ENCODE peak calls at places on chromosome 16, in six cellular contexts. B, M, U, Z, S and Y are unnamed samples.

GRCh38 chr16:81314603-81315270 is at the start of gene GAN:
- DNase-seq in M (peak), B (peak), U (peak), Z (peak), S (peak), Y (peak)

GRCh38 chr16:11992594-11993524 is 16.3 kb downstream of the SNX29 start:
- DNase-seq in U (no peak), B (no peak), M (no peak), S (no peak), Z (no peak), Y (no peak)

GRCh38 chr16:75264531-75264998 is 13.1 kb upstream of the BCAR1 start:
- DNase-seq in M (no peak), S (no peak), B (no peak), Z (peak), U (peak), Y (peak)

GRCh38 chr16:11067266-11067665 is 122.9 kb downstream of the CLEC16A start:
- DNase-seq in B (no peak), M (no peak), S (no peak), U (no peak), Z (no peak), Y (no peak)

GRCh38 chr16:2971985-2972784 is 3.0 kb downstream of the PAQR4 start:
- DNase-seq in Z (no peak), B (no peak), M (no peak), S (no peak), U (no peak), Y (no peak)

GRCh38 chr16:68229431-68230175 is 6.3 kb downstream of the ESRP2 start:
- DNase-seq in Z (peak), B (peak), U (peak), S (peak), M (no peak), Y (peak)

GRCh38 chr16:70457446-70457845 is 3.1 kb downstream of the FCSK start:
- DNase-seq in M (no peak), Z (no peak), U (no peak), B (no peak), S (no peak), Y (no peak)

GRCh38 chr16:4416200-4417032 is at the start of gene CORO7:
- DNase-seq in M (peak), U (peak), S (peak), B (peak), Z (peak), Y (peak)

GRCh38 chr16:57757326-57757786 is 21.8 kb downstream of the KATNB1 start:
- DNase-seq in B (peak), Z (peak), M (peak), S (peak), U (peak), Y (peak)

GRCh38 chr16:21083729-21084268 is 66.8 kb downstream of the DNAH3 start:
- DNase-seq in U (peak), S (no peak), B (peak), M (peak), Z (peak), Y (peak)

GRCh38 chr16:57134982-57135381 is 42.6 kb downstream of the CPNE2 start:
- DNase-seq in Z (no peak), M (no peak), B (no peak), S (no peak), U (no peak), Y (no peak)

GRCh38 chr16:28192811-28193529 is 18.8 kb downstream of the XPO6 start:
- DNase-seq in Z (no peak), S (peak), B (no peak), U (no peak), M (no peak), Y (no peak)

GRCh38 chr16:11309895-11310633 is 28.9 kb upstream of the PRM1 start:
- DNase-seq in B (no peak), M (no peak), U (peak), Z (no peak), S (no peak), Y (no peak)

GRCh38 chr16:3904875-3905274 is 24.4 kb upstream of the CREBBP start:
- DNase-seq in B (no peak), Z (no peak), S (no peak), U (no peak), M (no peak), Y (no peak)

GRCh38 chr16:55041540-55042234 is 111.0 kb downstream of the IRX5 start:
- DNase-seq in B (no peak), M (no peak), Z (no peak), S (no peak), U (no peak), Y (no peak)

GRCh38 chr16:54434859-54435258 is 148.3 kb upstream of the IRX3 start:
- DNase-seq in Z (no peak), S (no peak), U (no peak), B (no peak), M (no peak), Y (no peak)

GRCh38 chr16:3038896-3039295 is 2.2 kb upstream of the BICDL2 start:
- DNase-seq in U (no peak), Z (no peak), B (no peak), S (no peak), M (no peak), Y (no peak)

GRCh38 chr16:1876468-1876867 is 4.5 kb upstream of the MEIOB start:
- DNase-seq in S (no peak), Z (no peak), B (no peak), M (no peak), U (no peak), Y (no peak)

GRCh38 chr16:14564881-14565687 is 65.0 kb downstream of the PARN start:
- DNase-seq in Z (peak), U (peak), B (no peak), S (peak), M (no peak), Y (peak)

GRCh38 chr16:21985524-21985923 is 15.4 kb downstream of the PDZD9 start:
- DNase-seq in S (no peak), U (no peak), B (no peak), M (no peak), Z (no peak), Y (no peak)

GRCh38 chr16:84504420-84505248 is at the start of gene MEAK7:
- DNase-seq in Z (peak), U (peak), S (peak), B (peak), M (peak), Y (peak)

GRCh38 chr16:3454631-3455147 is 11.2 kb downstream of the NAA60 start:
- DNase-seq in Z (no peak), U (no peak), M (no peak), S (no peak), B (no peak), Y (no peak)

GRCh38 chr16:56667581-56668571 is at the start of gene MT1G:
- DNase-seq in M (no peak), B (no peak), U (no peak), S (no peak), Z (no peak), Y (peak)

GRCh38 chr16:75494696-75495601 is at the start of gene CHST6:
- DNase-seq in U (no peak), S (no peak), M (no peak), Z (no peak), B (peak), Y (peak)

DNA sequence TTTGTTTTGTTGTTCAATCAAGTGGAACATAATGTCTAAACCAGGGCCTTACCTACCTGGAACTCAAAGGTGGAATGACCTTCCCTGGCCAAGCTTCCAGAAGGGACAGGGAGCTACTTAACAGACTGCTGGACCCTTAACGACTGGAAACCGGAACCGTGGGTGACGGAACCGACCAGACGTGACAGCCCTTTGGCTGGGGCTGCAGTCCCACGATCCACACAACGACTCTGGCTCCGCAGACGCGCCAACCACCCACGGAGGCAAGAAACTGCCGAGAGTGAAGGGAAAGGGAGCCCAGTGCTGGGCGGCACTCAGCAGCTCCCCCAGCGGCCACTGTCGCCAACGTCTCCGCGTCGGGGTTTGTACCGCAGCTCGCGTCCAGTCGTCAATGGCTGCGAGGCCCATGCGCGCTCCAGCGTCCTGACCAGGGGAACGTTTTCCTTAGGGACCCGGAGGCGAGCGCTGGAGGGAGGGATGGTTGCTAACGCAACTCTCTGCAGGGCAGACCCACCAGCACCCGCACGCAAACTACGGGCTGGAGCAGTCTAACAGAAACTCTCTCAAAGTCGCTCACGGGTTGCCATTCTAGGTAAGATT is 5.5 kb upstream of the KIF22 start:
- DNase-seq in S (no peak), Z (peak), U (peak), M (no peak), B (peak), Y (peak)
- H3K4me3 ChIP-seq in S (no peak), Z (peak), U (peak), M (peak), B (peak), Y (peak)

DNA sequence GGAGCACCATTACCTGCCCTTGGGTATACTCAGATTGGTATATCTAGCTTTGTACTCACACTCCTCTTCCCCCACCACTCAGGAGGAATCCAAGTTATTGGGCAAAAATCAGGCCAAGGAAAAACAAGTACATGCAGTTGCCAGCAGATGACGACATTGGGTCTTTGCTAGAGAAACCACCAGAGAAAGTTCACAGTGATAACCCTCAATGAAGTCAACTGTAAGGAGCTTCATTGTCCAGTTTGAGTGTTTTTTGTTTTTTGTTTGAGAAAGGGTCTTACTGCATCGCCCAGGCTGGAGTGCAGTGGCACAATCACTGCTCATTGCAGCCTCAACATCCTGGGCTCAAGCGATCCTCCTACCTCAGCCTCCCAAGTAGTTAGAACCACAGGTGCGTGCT is 34.6 kb upstream of the TOX3 start:
- DNase-seq in Z (no peak), M (no peak), U (no peak), S (no peak), B (no peak), Y (no peak)
- TF ChIP-seq CTCF in Z (no peak), M (no peak), U (no peak), S (peak), B (peak), Y (no peak)

GRCh38 chr16:19113577-19114358 is at the start of gene ITPRIPL2:
- DNase-seq in S (peak), U (peak), B (peak), M (peak), Z (peak), Y (peak)
- H3K4me3 ChIP-seq in S (peak), U (peak), B (peak), M (peak), Z (peak), Y (peak)

GRCh38 chr16:87190288-87191240 is 126.6 kb downstream of the C16orf95 start:
- DNase-seq in B (no peak), S (no peak), Z (peak), U (no peak), M (no peak), Y (no peak)
- TF ChIP-seq CTCF in B (peak), S (no peak), Z (no peak), U (no peak), M (no peak), Y (no peak)

DNA sequence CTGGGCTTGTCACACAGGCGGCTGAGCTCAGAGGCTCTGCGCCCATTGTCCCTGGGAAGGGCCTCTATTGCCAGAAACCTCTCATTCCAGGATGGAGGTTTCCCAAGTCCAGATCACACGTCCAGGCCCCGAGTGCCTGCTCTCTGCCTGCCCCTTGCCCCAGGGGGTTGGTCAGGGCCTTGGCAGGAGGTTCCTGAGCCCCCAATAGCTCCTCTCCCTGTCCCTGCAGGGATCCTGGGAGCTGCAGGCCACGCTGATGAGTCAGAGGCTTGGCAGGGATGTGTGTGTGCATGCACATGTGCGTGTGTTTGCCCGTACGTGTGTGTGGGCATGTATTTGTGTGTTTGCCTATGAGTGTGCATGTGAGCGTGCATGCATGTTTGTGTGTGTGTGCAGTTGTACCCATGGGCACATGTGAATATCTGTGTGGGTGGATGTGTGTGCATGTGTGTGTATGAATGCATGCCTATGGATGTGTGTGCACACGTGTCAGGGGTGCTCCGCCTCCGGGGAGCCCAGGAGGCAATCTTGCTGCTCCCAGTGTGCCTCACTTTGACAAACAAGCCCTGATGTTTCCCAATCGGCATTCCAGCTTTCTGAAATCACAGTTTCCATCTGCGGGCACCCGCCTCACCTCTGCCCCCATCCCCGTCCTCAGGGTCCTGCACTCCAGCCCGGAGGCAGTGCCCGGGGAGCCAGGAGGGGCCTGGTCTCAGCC is 98.4 kb upstream of the GSE1 start:
- DNase-seq in U (peak), Z (peak), B (peak), S (peak), M (peak), Y (peak)
- H3K4me3 ChIP-seq in U (peak), Z (peak), B (no peak), S (no peak), M (peak), Y (no peak)

GRCh38 chr16:88753191-88753590 is 31.8 kb downstream of the PIEZO1 start:
- DNase-seq in M (no peak), Z (no peak), B (no peak), U (no peak), S (no peak), Y (no peak)

GRCh38 chr16:88753600-88753999 is 31.4 kb downstream of the PIEZO1 start:
- DNase-seq in B (no peak), Z (no peak), U (no peak), S (no peak), M (no peak), Y (no peak)

GRCh38 chr16:88755745-88756443 is 29.1 kb downstream of the PIEZO1 start:
- DNase-seq in U (no peak), S (no peak), M (no peak), Z (no peak), B (no peak), Y (no peak)

GRCh38 chr16:88754109-88754911 is 30.7 kb downstream of the PIEZO1 start:
- DNase-seq in U (no peak), Z (no peak), B (no peak), M (no peak), S (no peak), Y (no peak)

GRCh38 chr16:88754912-88755744 is 29.9 kb downstream of the PIEZO1 start:
- DNase-seq in U (peak), Z (peak), B (peak), S (peak), M (no peak), Y (peak)
- TF ChIP-seq CTCF in U (peak), Z (peak), B (peak), S (peak), M (no peak), Y (peak)

DNA sequence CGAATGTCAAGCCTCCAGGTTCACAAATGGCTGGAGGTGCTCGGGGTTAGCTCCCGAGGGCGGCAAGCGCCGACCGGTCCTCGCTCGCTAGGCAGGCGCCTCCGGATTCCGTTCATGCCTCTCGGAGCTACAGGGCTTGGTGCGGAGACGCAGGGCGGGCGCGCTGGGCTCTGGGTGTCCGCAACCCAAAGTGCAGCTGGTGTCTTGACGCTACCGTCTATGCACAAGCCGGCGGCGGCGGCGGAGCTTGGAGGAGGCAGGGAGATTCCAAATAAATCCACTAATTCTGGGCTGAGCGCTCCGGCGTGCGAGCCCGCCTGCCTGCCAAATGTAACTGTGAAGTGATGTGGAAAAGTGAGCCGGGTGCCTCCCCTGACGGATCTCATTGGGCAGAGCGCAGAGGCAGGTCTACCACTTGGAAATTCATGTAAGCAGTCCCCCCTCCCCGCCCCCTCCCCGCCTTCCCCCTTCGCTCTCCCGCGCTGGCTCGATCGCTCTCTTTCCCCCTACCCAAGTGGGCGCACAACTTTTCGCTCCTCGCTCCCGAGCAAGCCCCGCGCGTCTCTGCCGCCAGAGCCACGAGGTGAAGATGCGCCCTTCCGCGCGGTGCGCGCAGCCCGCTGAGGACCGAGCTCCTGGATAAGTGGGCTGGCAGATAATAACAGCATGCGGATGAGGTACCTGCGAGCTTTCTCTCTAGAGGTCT is at the start of gene CDH8:
- DNase-seq in B (peak), S (no peak), M (no peak), Z (peak), U (no peak), Y (no peak)
- H3K4me3 ChIP-seq in B (peak), S (no peak), M (peak), Z (peak), U (no peak), Y (no peak)

DNA sequence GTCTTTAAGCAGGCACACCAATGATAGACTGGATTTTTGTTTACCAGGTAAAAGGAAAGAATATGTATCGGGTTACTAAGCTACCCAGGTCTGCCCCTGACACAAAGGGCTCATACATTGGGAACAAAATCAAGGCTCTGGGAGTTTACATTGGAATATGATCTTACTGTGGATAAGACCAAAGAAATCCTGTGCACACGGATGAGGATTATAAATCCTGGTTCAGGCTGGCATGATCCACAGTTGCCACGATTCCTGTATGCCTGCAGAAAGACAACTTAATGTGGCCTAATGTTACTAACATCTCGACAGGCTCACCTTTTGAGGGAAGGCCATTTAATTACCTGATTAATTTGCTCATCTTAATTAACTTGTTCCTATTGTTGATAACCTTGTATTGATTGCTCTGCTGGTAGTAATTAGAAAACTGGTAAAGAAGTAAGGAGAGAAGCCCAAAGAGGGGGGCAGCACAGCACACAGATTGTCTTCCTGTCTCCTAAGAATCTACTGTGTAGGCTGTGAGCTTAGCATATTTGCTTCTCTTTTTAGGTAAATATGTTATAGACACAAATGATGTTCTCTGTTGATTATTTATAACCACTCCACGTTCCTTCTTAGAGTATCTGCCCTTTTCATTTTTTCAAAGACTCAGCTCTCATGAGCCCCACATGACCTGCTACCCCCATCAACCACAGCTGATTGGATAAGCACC is 51.0 kb upstream of the TOX3 start:
- DNase-seq in Z (no peak), M (no peak), S (peak), U (no peak), B (peak), Y (no peak)
- TF ChIP-seq CTCF in Z (no peak), M (no peak), S (no peak), U (no peak), B (no peak), Y (no peak)

DNA sequence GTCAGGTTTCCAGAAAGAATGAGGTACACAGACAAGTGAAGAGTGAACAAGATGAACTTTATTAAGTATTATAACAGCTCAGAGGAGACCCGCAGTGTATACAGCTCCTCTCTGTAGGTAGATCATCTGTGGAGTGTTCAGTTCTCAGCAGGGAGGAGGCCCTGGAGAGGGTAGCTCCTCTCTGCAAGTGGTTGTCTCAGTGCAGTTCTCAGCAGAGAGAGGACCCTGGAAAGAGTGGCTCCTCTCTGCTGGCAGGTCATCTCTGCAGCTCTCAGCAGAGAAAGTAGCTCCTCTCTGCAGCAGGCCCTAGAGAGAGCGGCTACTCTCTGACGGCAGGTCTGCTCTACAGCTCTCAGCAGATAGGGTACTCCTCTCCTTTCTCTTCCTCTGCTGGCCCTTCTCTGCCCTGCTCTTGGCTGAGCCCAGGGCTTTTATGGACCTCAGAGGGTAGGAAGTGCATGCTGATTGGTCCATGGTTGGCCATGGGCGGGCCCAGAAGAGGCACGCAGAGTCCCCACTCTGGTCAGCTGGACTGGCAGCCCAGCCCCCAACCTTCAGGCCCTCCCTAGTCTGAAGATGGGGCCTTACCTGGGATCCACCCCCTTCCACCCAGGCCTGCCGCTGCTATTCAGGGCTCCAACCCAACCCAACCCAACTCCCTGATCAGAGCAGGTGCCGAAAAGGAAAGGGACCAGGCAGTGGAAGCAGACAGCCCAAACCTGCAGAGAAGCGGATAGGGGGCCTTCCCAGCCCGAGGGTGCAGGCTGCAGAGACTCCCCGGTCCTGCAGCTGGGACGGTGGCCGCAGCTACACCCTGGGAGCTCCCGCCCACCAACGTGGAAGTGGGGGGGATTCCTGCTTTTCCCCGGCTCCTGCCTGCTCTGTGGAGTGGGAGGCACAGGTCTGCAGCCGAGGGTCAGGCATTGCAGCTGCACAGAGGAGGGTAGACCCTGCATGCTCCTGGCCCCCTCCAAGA is 18.5 kb upstream of the DNAJA2 start:
- DNase-seq in M (no peak), B (no peak), S (no peak), Z (no peak), U (no peak), Y (no peak)
- H3K4me3 ChIP-seq in M (no peak), B (no peak), S (no peak), Z (no peak), U (no peak), Y (no peak)